ENCODE peak calls at places on chromosomes 5 and 9, in four cellular contexts. Y is HepG2, C is GM12878, E is K562. S is an unnamed sample.

GRCh38 chr9:110126986-110127864 is 80.7 kb downstream of the C9orf152 start:
- DNase-seq in E (no peak), Y (peak), C (no peak), S (peak)

GRCh38 chr9:136686794-136687711 is at the start of gene AGPAT2:
- DNase-seq in Y (no peak), E (peak), C (no peak), S (peak)

GRCh38 chr9:97243606-97244005 is 63.9 kb upstream of the CCDC180 start:
- DNase-seq in C (no peak), Y (no peak), E (no peak), S (no peak)

GRCh38 chr9:33130501-33130900 is 36.6 kb downstream of the B4GALT1 start:
- DNase-seq in C (no peak), Y (no peak), E (no peak), S (no peak)

GRCh38 chr5:143842920-143843319 is 31.0 kb downstream of the HMHB1 start:
- DNase-seq in C (no peak), E (no peak), Y (no peak), S (no peak)

GRCh38 chr5:78287833-78288232 is 6.7 kb downstream of the AP3B1 start:
- DNase-seq in Y (no peak), C (no peak), E (no peak), S (no peak)

GRCh38 chr5:151491059-151491458 is 43.7 kb downstream of the SLC36A1 start:
- DNase-seq in C (no peak), E (no peak), Y (no peak), S (no peak)

GRCh38 chr9:99489043-99489378 is 266.9 kb downstream of the SEC61B start:
- DNase-seq in E (no peak), C (no peak), Y (no peak), S (no peak)

GRCh38 chr5:73298251-73299016 is 125.4 kb downstream of the TMEM174 start:
- DNase-seq in C (no peak), E (no peak), Y (no peak), S (peak)

GRCh38 chr5:111520908-111521307 is 8.6 kb upstream of the STARD4 start:
- DNase-seq in E (no peak), Y (no peak), C (no peak), S (no peak)

GRCh38 chr9:127919253-127919815 is 2.5 kb upstream of the ST6GALNAC4 start:
- DNase-seq in Y (peak), C (no peak), E (peak), S (no peak)

GRCh38 chr9:93093449-93094293 is 2.3 kb upstream of the CARD19 start:
- DNase-seq in C (no peak), Y (no peak), E (no peak), S (peak)

GRCh38 chr5:31186672-31187267 is 6.7 kb upstream of the CDH6 start:
- DNase-seq in Y (peak), C (no peak), E (peak), S (no peak)

GRCh38 chr9:137590469-137591383 is at the start of gene ZMYND19:
- DNase-seq in C (peak), Y (peak), E (peak), S (peak)

GRCh38 chr9:16236882-16237281 is 633.6 kb downstream of the BNC2 start:
- DNase-seq in E (no peak), C (no peak), Y (no peak), S (no peak)

GRCh38 chr9:74285075-74285474 is 212.1 kb upstream of the RORB start:
- DNase-seq in E (no peak), Y (no peak), C (no peak), S (no peak)

GRCh38 chr5:124599048-124599973 is 147.1 kb downstream of the ZNF608 start:
- DNase-seq in E (no peak), Y (peak), C (peak), S (no peak)

GRCh38 chr5:38780950-38781349 is 64.9 kb upstream of the OSMR start:
- DNase-seq in E (no peak), C (no peak), Y (no peak), S (no peak)

GRCh38 chr9:13149454-13149853 is 130.0 kb downstream of the MPDZ start:
- DNase-seq in E (no peak), Y (no peak), C (no peak), S (no peak)
- TF ChIP-seq ETV6 in E (no peak), Y (no peak), C (no peak), S (no peak)

GRCh38 chr9:72864327-72864726 is 88.5 kb downstream of the ALDH1A1 start:
- DNase-seq in C (no peak), E (no peak), Y (no peak), S (no peak)

GRCh38 chr9:72857632-72858011 is 95.2 kb downstream of the ALDH1A1 start:
- DNase-seq in C (no peak), E (no peak), Y (no peak), S (no peak)

GRCh38 chr9:72858089-72858912 is 94.6 kb downstream of the ALDH1A1 start:
- DNase-seq in E (peak), Y (peak), C (no peak), S (no peak)

DNA sequence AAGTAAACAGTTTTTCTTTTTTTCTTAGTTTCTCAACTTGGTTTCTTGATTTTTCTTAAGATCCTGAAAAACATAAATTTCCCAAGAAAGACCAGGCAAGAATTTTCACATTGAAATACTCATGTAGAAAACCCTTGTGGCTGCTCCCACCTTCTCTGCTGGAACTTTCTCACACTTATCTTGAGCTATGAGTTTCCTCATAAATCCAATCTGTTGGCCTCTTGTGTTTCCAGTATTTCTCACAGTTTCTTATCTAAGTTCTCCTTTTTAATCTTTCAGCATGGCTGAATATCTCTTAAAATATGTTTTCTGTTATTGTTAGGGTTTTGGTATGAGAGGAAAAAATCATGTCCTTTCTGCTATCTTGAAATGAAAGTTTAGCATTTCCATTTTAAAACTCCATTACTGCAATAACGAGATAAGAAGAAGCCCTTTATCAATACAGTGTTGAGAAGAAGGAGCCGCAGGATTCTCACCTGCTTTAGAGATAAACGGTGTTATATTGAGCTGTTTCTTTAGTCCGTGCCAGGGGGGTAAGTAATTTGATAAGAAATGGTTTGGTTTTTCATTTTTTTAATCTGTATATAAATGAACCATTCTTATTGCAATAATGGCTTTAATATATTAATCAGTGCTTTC is 89.3 kb downstream of the ALDH1A1 start:
- DNase-seq in Y (no peak), E (no peak), C (no peak), S (no peak)
- TF ChIP-seq ETV6 in Y (no peak), E (no peak), C (no peak), S (no peak)

DNA sequence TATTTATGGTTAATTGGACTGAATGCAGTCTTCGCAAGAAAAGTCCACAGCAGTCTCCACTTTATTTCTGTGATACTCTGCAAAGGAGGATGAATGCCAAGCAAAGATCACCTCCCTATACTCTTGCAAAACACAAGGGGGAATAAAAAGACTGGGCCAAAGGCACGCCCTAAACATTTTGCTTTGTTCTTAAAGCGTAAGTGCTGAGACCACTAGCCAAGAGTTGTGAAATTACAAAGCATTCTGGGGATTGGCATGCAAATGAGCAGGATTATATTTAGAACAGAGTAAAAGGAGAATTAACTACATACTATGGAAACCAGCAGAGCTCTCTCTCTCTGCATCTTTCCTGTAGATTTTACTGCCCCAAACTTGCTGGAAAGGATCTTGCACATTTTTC is 54.5 kb downstream of the DPYSL3 start:
- DNase-seq in C (no peak), E (no peak), Y (no peak), S (no peak)
- TF ChIP-seq ETV6 in C (no peak), E (no peak), Y (no peak), S (peak)

GRCh38 chr9:88235615-88236014 is 97.3 kb upstream of the SPATA31C2 start:
- DNase-seq in C (no peak), Y (no peak), E (no peak), S (no peak)
- TF ChIP-seq ETV6 in C (no peak), Y (no peak), E (no peak), S (no peak)

DNA sequence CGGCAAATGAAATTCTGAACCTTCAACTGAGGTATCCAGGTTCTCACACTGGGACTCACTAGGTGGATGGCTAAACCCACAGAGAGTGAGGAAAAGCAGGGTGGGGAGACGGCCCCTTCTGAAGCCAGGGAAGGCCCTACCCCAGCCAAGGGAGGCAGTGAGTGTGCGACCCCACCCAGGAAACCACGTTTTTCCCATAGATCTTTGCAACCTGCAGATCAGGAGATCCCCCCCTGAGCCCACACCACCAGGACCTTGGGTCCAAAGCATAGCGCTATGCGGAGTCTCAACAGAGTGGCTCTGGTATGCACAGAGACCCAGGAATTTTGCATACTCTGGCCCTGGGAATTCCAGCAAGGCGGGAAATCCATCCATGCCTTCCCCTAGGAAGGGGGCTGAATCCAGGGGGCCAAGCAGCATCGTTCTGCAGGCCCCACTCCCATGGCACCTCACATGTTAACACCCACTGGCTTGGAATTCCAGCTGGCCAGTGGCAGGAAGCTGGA is 19.9 kb downstream of the DTWD2 start:
- DNase-seq in Y (peak), E (no peak), C (no peak), S (peak)
- TF ChIP-seq ETV6 in Y (no peak), E (no peak), C (no peak), S (no peak)

DNA sequence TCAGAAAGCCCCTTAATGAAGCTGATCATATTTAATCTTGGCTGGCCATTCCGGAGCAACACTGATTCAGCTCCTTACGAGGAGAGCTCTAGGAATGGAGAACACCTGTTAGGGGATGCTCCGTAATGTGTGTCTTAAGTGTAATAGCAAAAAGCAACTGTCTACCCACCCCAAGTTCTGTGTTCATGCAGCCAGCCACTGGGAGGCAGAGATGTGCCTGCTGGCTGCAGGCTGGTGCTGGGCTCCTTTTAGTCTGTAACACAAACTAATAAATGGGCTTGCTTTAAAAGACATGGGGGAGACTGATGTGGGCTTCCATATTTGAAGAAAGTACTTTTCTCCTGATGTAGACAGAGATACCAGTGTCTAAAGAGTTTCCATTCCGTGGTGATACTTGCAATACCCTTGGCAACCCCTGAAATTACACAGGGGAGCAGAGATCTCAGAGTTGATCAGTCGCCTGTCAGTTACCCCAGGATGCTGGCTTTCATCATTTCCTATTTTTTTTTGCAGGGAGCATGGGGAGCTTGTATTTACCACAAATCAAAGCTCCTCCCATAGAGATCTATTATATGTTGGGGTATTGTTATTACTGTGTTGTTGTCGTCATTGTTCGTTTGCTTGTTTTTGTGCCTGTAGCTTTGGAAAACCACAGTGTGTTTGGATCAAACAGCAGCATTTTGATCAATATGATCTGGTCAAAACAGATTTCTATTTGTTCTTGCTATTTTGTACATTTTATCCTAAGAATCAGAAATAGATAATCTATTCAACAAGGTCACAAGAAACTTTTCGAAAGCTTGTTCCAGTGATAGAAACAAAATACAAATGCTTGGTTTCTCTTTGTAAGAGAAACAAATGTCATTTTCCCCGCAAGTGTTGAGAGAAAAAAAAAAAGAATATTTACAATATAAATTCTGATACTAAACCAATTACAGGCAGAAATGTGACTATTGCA is 65.8 kb downstream of the MTX3 start:
- DNase-seq in C (no peak), Y (no peak), E (no peak), S (peak)
- TF ChIP-seq ETV6 in C (no peak), Y (no peak), E (no peak), S (no peak)

S was measured in WTC11.